ENCODE peak calls at places on chromosomes 4 and X, in five cellular contexts. B, G, H, P and A are unnamed samples.

GRCh38 chr4:107442538-107443083 is 277.4 kb downstream of the PAPSS1 start:
- DNase-seq in B (no peak), G (no peak), H (no peak), P (no peak), A (no peak)

GRCh38 chr4:69749771-69750170 is 10.6 kb downstream of the SULT1B1 start:
- DNase-seq in B (no peak), G (no peak), H (no peak), P (no peak), A (no peak)

GRCh38 chr4:24979554-24979953 is 51.2 kb downstream of the LGI2 start:
- DNase-seq in B (no peak), G (no peak), H (peak), P (peak), A (peak)

GRCh38 chr4:115274545-115274944 is 161.1 kb upstream of the NDST4 start:
- DNase-seq in B (no peak), G (no peak), H (no peak), P (no peak), A (no peak)

GRCh38 chr4:145565328-145565727 is 53.9 kb upstream of the MMAA start:
- DNase-seq in B (no peak), G (no peak), H (no peak), P (no peak), A (no peak)

GRCh38 chr4:3368841-3369760 is 72.7 kb upstream of the HGFAC start:
- DNase-seq in B (peak), G (no peak), H (no peak), P (no peak), A (peak)

GRCh38 chr4:113438596-113438995 is 322.9 kb downstream of the CAMK2D start:
- DNase-seq in B (no peak), G (no peak), H (no peak), P (no peak), A (no peak)

GRCh38 chr4:20284990-20285389 is 33.3 kb downstream of the SLIT2 start:
- DNase-seq in B (no peak), G (no peak), H (peak), P (no peak), A (no peak)

GRCh38 chr4:67573193-67573592 is 14.7 kb downstream of the STAP1 start:
- DNase-seq in B (no peak), G (no peak), H (no peak), P (no peak), A (no peak)

GRCh38 chr4:47718691-47719090 is 119.2 kb downstream of the CORIN start:
- DNase-seq in B (no peak), G (no peak), H (no peak), P (no peak), A (no peak)

GRCh38 chrX:12947545-12948235 is 27.2 kb upstream of the TMSB4X start:
- DNase-seq in B (no peak), G (peak), H (no peak), P (no peak), A (no peak)

GRCh38 chr4:90000995-90001394 is 106.3 kb downstream of the MMRN1 start:
- DNase-seq in B (no peak), G (no peak), H (no peak), P (no peak), A (no peak)

GRCh38 chr4:61445374-61446063 is 245.4 kb downstream of the ADGRL3 start:
- DNase-seq in B (no peak), G (no peak), H (no peak), P (no peak), A (no peak)

GRCh38 chr4:2673157-2673556 is 83.0 kb downstream of the TNIP2 start:
- DNase-seq in B (no peak), G (no peak), H (no peak), P (no peak), A (no peak)

GRCh38 chrX:41561045-41561444 is 113.9 kb downstream of the NYX start:
- DNase-seq in B (peak), G (peak), H (peak), P (no peak), A (no peak)

GRCh38 chrX:18351774-18352173 is 2.7 kb downstream of the SCML2 start:
- DNase-seq in B (no peak), G (no peak), H (no peak), P (no peak), A (no peak)

GRCh38 chr4:19254476-19254875 is 997.2 kb upstream of the SLIT2 start:
- DNase-seq in B (no peak), G (no peak), H (peak), P (no peak), A (no peak)